ENCODE peak calls at places on chromosomes 13 and 19, in eight cellular contexts. One of them, this sample, is unnamed.

GRCh38 chr19:27774827-27775226 is 1438.1 kb downstream of the UQCRFS1 start:
- DNase-seq in adrenal gland: no peak
- DNase-seq in endothelial cell of umbilical vein: no peak
- DNase-seq in K562: peak
- DNase-seq in A549: no peak
- DNase-seq in H1: peak
- DNase-seq in transverse colon: no peak
- DNase-seq in body of pancreas: no peak
- DNase-seq in this sample: no peak

GRCh38 chr13:86082116-86082515 is 282.9 kb upstream of the SLITRK6 start:
- DNase-seq in adrenal gland: no peak
- DNase-seq in H1: no peak
- DNase-seq in body of pancreas: no peak
- DNase-seq in A549: no peak
- DNase-seq in transverse colon: no peak
- DNase-seq in K562: no peak
- DNase-seq in endothelial cell of umbilical vein: no peak
- DNase-seq in this sample: no peak

GRCh38 chr13:76516013-76516412 is 370.2 kb downstream of the KCTD12 start:
- DNase-seq in endothelial cell of umbilical vein: no peak
- DNase-seq in transverse colon: no peak
- DNase-seq in K562: no peak
- DNase-seq in body of pancreas: peak
- DNase-seq in H1: no peak
- DNase-seq in A549: no peak
- DNase-seq in adrenal gland: no peak
- DNase-seq in this sample: no peak

GRCh38 chr13:23810842-23811241 is 78.4 kb downstream of the MIPEP start:
- DNase-seq in A549: no peak
- DNase-seq in body of pancreas: no peak
- DNase-seq in adrenal gland: no peak
- DNase-seq in endothelial cell of umbilical vein: no peak
- DNase-seq in H1: no peak
- DNase-seq in transverse colon: no peak
- DNase-seq in K562: no peak
- DNase-seq in this sample: no peak

GRCh38 chr13:23919006-23919405 is 21.7 kb upstream of the C1QTNF9B start:
- DNase-seq in transverse colon: no peak
- DNase-seq in body of pancreas: no peak
- DNase-seq in K562: no peak
- DNase-seq in adrenal gland: no peak
- DNase-seq in endothelial cell of umbilical vein: no peak
- DNase-seq in H1: no peak
- DNase-seq in A549: no peak
- DNase-seq in this sample: no peak

GRCh38 chr13:27054760-27055159 is 116.9 kb downstream of the USP12 start:
- DNase-seq in K562: no peak
- DNase-seq in body of pancreas: no peak
- DNase-seq in H1: no peak
- DNase-seq in transverse colon: no peak
- DNase-seq in adrenal gland: no peak
- DNase-seq in endothelial cell of umbilical vein: no peak
- DNase-seq in A549: no peak
- DNase-seq in this sample: no peak

GRCh38 chr19:13841339-13842293 is 35.3 kb upstream of the NANOS3 start:
- DNase-seq in endothelial cell of umbilical vein: no peak
- DNase-seq in adrenal gland: no peak
- DNase-seq in A549: no peak
- DNase-seq in H1: no peak
- DNase-seq in K562: no peak
- DNase-seq in transverse colon: peak
- DNase-seq in body of pancreas: peak
- DNase-seq in this sample: no peak

GRCh38 chr13:89267734-89268133 is 1596.6 kb downstream of the SLITRK5 start:
- DNase-seq in H1: no peak
- DNase-seq in transverse colon: no peak
- DNase-seq in adrenal gland: no peak
- DNase-seq in endothelial cell of umbilical vein: no peak
- DNase-seq in K562: no peak
- DNase-seq in body of pancreas: no peak
- DNase-seq in A549: no peak
- DNase-seq in this sample: no peak

DNA sequence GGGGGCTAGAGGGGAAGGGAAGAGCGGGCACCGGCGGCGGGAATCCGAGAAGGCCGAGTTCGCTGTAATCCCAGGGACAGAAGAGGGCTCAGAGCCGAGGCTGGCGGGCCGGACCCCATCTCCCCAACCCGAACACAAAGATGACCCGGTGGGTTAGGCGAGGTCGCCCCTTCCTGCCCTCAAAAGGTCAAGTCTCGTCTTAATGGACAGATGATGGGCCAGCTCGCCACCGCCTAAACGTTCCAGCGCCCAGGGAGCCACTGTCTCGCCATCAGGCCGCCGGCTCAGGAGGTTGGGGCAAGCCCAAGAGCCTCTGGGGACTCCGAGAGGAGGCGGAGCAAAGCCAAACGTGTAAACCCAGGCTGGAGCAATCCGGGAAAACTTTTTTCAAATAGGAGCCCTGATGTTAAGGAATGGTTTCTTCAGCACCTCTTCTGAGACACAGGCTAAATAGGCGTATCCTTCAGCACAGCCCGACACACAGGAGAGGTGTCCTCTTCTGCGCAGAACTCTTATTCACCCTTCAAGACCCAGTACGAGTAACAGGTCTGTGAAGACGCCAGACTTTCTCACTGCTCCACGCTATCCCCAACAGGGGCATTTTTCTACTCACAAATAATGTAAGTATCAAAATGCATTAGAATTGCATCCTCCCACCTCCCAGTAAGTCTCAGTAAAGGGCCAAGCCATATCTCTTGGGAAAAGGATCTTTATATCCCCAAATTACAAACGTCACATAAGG is 6.3 kb upstream of the POU4F1 start:
- DNase-seq in body of pancreas: no peak
- DNase-seq in endothelial cell of umbilical vein: peak
- DNase-seq in K562: no peak
- DNase-seq in A549: peak
- DNase-seq in H1: peak
- DNase-seq in adrenal gland: peak
- DNase-seq in transverse colon: no peak
- DNase-seq in this sample: no peak
- H3K4me3 ChIP-seq in body of pancreas: peak
- H3K4me3 ChIP-seq in endothelial cell of umbilical vein: peak
- H3K4me3 ChIP-seq in K562: no peak
- H3K4me3 ChIP-seq in A549: peak
- H3K4me3 ChIP-seq in H1: peak
- H3K4me3 ChIP-seq in adrenal gland: peak
- H3K4me3 ChIP-seq in transverse colon: peak
- H3K4me3 ChIP-seq in this sample: peak

GRCh38 chr19:343941-344624 is 513 bp downstream of the MIER2 start:
- DNase-seq in K562: peak
- DNase-seq in H1: peak
- DNase-seq in endothelial cell of umbilical vein: peak
- DNase-seq in adrenal gland: no peak
- DNase-seq in transverse colon: no peak
- DNase-seq in A549: peak
- DNase-seq in body of pancreas: no peak
- DNase-seq in this sample: no peak

GRCh38 chr19:343451-343931 is 1.1 kb downstream of the MIER2 start:
- DNase-seq in K562: peak
- DNase-seq in H1: no peak
- DNase-seq in transverse colon: no peak
- DNase-seq in A549: no peak
- DNase-seq in adrenal gland: no peak
- DNase-seq in endothelial cell of umbilical vein: peak
- DNase-seq in body of pancreas: no peak
- DNase-seq in this sample: no peak

GRCh38 chr19:342801-343421 is 1.7 kb downstream of the MIER2 start:
- DNase-seq in A549: no peak
- DNase-seq in K562: peak
- DNase-seq in H1: no peak
- DNase-seq in body of pancreas: peak
- DNase-seq in transverse colon: peak
- DNase-seq in endothelial cell of umbilical vein: peak
- DNase-seq in adrenal gland: peak
- DNase-seq in this sample: peak

GRCh38 chr19:345320-345879 is 804 bp upstream of the MIER2 start:
- DNase-seq in H1: no peak
- DNase-seq in K562: no peak
- DNase-seq in adrenal gland: no peak
- DNase-seq in endothelial cell of umbilical vein: no peak
- DNase-seq in A549: no peak
- DNase-seq in body of pancreas: no peak
- DNase-seq in transverse colon: no peak
- DNase-seq in this sample: no peak

DNA sequence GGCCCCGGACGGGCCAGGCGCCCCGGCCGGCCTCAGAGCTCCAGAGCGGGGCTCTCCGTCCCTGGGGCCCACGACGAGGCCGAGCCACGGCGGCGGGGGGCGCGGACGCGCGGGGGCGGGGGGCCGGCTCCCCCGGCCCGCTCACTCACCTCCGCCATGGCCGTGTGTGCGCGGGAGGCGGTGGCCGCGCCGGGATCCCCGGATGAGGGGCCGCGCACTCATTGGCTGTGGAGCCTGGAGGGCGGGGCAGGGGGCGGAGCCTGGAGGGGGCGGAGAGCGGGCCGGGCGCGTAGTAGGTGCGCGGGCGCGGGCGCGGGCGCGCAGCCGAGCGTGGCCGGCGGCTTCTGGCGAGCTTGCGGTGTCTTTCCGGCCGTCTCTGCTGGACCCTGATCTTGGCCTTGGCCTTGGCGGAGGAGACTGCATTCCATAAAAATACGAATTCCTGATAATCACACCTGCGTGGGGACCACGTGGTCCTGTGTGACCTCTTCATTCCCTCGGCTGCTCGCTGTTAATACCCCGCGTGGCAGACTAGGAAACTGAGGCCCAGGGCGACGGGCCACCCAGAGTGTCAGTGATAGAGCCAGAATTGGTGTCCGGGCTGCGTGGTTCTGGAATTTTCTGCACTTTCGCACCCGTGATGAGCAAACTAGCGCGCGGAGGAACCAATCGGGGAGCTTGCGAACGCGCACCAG is at the start of gene MIER2:
- DNase-seq in K562: peak
- DNase-seq in body of pancreas: peak
- DNase-seq in adrenal gland: peak
- DNase-seq in A549: peak
- DNase-seq in endothelial cell of umbilical vein: peak
- DNase-seq in H1: peak
- DNase-seq in transverse colon: peak
- DNase-seq in this sample: peak
- TF ChIP-seq POLR2A in K562: peak
- TF ChIP-seq POLR2A in body of pancreas: no peak
- TF ChIP-seq POLR2A in adrenal gland: no peak
- TF ChIP-seq POLR2A in A549: peak
- TF ChIP-seq POLR2A in endothelial cell of umbilical vein: no peak
- TF ChIP-seq POLR2A in H1: peak
- TF ChIP-seq POLR2A in transverse colon: no peak
- TF ChIP-seq POLR2A in this sample: no peak

DNA sequence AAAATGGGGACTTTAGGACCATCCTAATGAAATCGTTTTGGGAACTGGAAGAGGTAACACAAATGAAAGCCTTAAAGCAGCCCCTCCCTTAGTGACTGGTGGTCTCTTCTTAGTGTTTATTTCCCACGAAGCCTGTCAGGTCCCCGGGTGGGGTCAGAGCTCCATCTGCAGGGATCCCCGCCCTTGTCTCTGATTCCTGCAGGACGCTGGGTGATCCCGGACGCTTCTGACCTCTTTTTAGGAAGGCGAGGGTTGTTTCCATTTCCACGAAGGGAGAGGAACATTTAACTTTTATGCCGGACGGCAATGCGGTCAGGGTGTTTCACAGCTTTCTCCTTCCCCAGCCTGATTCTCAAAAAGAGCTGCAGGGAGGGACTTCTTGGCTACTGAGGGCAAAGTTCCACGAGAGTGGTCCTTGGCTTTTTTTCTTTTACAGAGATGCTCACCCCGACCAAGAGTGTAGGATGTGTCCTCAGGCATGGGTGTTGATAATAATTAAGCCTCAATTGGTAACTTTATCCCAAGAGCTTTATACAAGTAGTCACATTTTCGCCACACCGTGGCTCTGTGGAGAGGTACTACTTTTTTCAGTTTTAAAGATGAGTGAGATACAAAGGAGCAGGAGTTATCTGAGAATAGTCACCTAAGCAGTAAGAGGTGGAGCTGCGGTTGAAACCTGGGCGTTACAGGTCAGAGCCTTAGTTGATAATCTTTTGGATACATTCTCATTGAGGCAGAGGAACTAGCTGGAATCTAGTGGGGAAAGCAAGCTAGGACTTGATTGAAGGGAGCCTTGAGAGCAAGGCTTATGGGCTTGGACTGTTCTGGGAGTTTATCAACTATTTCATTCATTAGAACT is 813 bp downstream of the ZNF284 start:
- DNase-seq in adrenal gland: no peak
- DNase-seq in transverse colon: no peak
- DNase-seq in endothelial cell of umbilical vein: no peak
- DNase-seq in A549: peak
- DNase-seq in K562: no peak
- DNase-seq in body of pancreas: no peak
- DNase-seq in H1: no peak
- DNase-seq in this sample: no peak
- TF ChIP-seq CTCF in adrenal gland: no peak
- TF ChIP-seq CTCF in transverse colon: no peak
- TF ChIP-seq CTCF in endothelial cell of umbilical vein: no peak
- TF ChIP-seq CTCF in A549: no peak
- TF ChIP-seq CTCF in K562: no peak
- TF ChIP-seq CTCF in body of pancreas: no peak
- TF ChIP-seq CTCF in H1: no peak
- TF ChIP-seq CTCF in this sample: no peak

GRCh38 chr19:16896913-16897571 is 8.2 kb downstream of the F2RL3 start:
- DNase-seq in adrenal gland: peak
- DNase-seq in body of pancreas: peak
- DNase-seq in H1: peak
- DNase-seq in transverse colon: peak
- DNase-seq in A549: peak
- DNase-seq in K562: peak
- DNase-seq in endothelial cell of umbilical vein: peak
- DNase-seq in this sample: peak

GRCh38 chr19:16899566-16900075 is 10.8 kb downstream of the F2RL3 start:
- DNase-seq in transverse colon: peak
- DNase-seq in H1: peak
- DNase-seq in endothelial cell of umbilical vein: peak
- DNase-seq in adrenal gland: peak
- DNase-seq in K562: peak
- DNase-seq in A549: peak
- DNase-seq in body of pancreas: peak
- DNase-seq in this sample: peak

GRCh38 chr19:16898306-16899015 is 9.7 kb downstream of the F2RL3 start:
- DNase-seq in transverse colon: no peak
- DNase-seq in adrenal gland: no peak
- DNase-seq in body of pancreas: no peak
- DNase-seq in A549: no peak
- DNase-seq in K562: no peak
- DNase-seq in H1: no peak
- DNase-seq in endothelial cell of umbilical vein: no peak
- DNase-seq in this sample: no peak

GRCh38 chr19:16896098-16896912 is 7.5 kb downstream of the F2RL3 start:
- DNase-seq in K562: peak
- DNase-seq in A549: no peak
- DNase-seq in adrenal gland: peak
- DNase-seq in endothelial cell of umbilical vein: peak
- DNase-seq in H1: peak
- DNase-seq in body of pancreas: no peak
- DNase-seq in transverse colon: peak
- DNase-seq in this sample: peak

DNA sequence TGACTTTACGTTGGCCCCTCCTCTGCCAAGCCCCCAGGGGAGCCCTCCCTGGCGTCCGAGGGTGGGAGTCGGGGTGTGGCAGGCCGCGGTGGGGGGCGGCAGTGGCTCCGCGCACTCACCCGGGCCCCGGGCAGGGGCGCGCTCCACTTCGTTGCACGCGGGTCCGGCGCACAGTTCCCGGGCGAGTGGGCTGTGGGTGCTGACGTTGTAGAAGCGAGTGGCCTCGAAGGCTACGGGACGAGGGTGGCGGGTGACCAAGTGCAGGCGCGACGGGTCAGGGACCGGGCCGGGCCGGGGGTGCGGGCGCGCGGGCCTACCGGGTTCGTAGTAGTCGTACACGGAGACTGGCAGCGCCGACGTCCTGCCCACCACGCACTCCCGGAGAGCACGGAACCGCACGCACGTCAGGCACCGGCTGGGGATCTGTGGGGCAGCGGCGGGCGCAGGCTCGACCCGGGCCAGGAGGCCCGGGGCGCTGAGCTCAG is 8.8 kb downstream of the F2RL3 start:
- DNase-seq in K562: no peak
- DNase-seq in body of pancreas: peak
- DNase-seq in adrenal gland: peak
- DNase-seq in A549: no peak
- DNase-seq in endothelial cell of umbilical vein: no peak
- DNase-seq in H1: no peak
- DNase-seq in transverse colon: peak
- DNase-seq in this sample: peak
- H3K4me3 ChIP-seq in K562: peak
- H3K4me3 ChIP-seq in body of pancreas: peak
- H3K4me3 ChIP-seq in adrenal gland: peak
- H3K4me3 ChIP-seq in A549: peak
- H3K4me3 ChIP-seq in endothelial cell of umbilical vein: peak
- H3K4me3 ChIP-seq in H1: peak
- H3K4me3 ChIP-seq in transverse colon: peak
- H3K4me3 ChIP-seq in this sample: peak